ENCODE peak calls at places on chromosomes 12 and 14, in six cellular contexts. B, T, X, C, W and O are unnamed samples.
A peak's percentile ranks its signal among the peaks of the same experiment; 100 is the strongest.

GRCh38 chr12:29818925-29819324 is 35.2 kb upstream of the TMTC1 start:
- DNase-seq in C (no peak), T (no peak), W (no peak), X (peak; percentile 22), B (peak; percentile 64), O (peak; percentile 54)

GRCh38 chr12:2344892-2345291 is 292.1 kb downstream of the CACNA1C start:
- DNase-seq in C (peak; percentile 44), X (peak; percentile 42), W (no peak), T (no peak), B (no peak), O (no peak)

GRCh38 chr14:22848391-22849164 is 12.2 kb downstream of the MMP14 start:
- DNase-seq in C (peak; percentile 92), X (peak; percentile 98), T (peak; percentile 61), B (peak; percentile 86), W (no peak), O (peak; percentile 74)

GRCh38 chr12:23722655-23723054 is 226.8 kb downstream of the SOX5 start:
- DNase-seq in W (no peak), B (no peak), T (no peak), X (no peak), C (no peak), O (no peak)

GRCh38 chr12:85405781-85406522 is 125.9 kb downstream of the ALX1 start:
- DNase-seq in T (peak; percentile 22), W (no peak), C (peak; percentile 92), X (peak; percentile 87), B (no peak), O (no peak)

GRCh38 chr12:89525002-89525823 is 617 bp upstream of the GALNT4 start:
- DNase-seq in C (peak; percentile 15), T (peak; percentile 24), X (no peak), B (peak; percentile 65), W (no peak), O (peak; percentile 35)

GRCh38 chr12:72141381-72141780 is 130.8 kb upstream of the TRHDE start:
- DNase-seq in W (no peak), T (peak; percentile 17), X (no peak), C (no peak), B (no peak), O (no peak)

GRCh38 chr12:19181666-19182426 is 52.3 kb downstream of the PLEKHA5 start:
- DNase-seq in C (no peak), X (peak; percentile 41), B (no peak), W (no peak), T (no peak), O (no peak)

GRCh38 chr12:117646595-117646994 is 285.2 kb upstream of the NOS1 start:
- DNase-seq in B (no peak), X (no peak), T (no peak), C (no peak), W (no peak), O (no peak)

GRCh38 chr14:33587761-33588160 is 363.1 kb downstream of the EGLN3 start:
- DNase-seq in X (no peak), T (no peak), B (no peak), C (peak; percentile 18), W (no peak), O (no peak)

GRCh38 chr14:49892301-49892635 is 614 bp upstream of the ARF6 start:
- DNase-seq in B (no peak), W (no peak), C (peak; percentile 84), T (peak; percentile 76), X (peak; percentile 93), O (peak; percentile 72)

GRCh38 chr12:6950401-6950801 is 755 bp upstream of the PTPN6 start:
- DNase-seq in W (no peak), T (no peak), B (no peak), C (no peak), X (no peak), O (no peak)

GRCh38 chr12:113961921-113962710 is 4.0 kb downstream of the RBM19 start:
- DNase-seq in X (peak; percentile 34), W (no peak), T (peak; percentile 24), C (peak; percentile 37), B (no peak), O (no peak)

GRCh38 chr14:50318031-50318626 is 6.0 kb downstream of the DMAC2L start:
- DNase-seq in T (no peak), B (no peak), C (peak; percentile 62), W (no peak), X (peak; percentile 65), O (no peak)

GRCh38 chr14:60632257-60632656 is 17.0 kb downstream of the SIX1 start:
- DNase-seq in X (no peak), T (no peak), C (no peak), W (no peak), B (no peak), O (no peak)

GRCh38 chr14:33676135-33676566 is 274.7 kb downstream of the EGLN3 start:
- DNase-seq in B (peak; percentile 63), C (no peak), X (peak; percentile 74), T (peak; percentile 69), W (peak; percentile 8), O (peak; percentile 54)

GRCh38 chr14:28653521-28653920 is 113.1 kb upstream of the FOXG1 start:
- DNase-seq in X (no peak), T (no peak), B (no peak), C (no peak), W (no peak), O (no peak)

GRCh38 chr12:113506867-113507266 is 35.2 kb upstream of the LHX5 start:
- DNase-seq in T (no peak), W (no peak), X (no peak), B (no peak), C (no peak), O (no peak)

GRCh38 chr12:80714055-80714454 is 2.7 kb upstream of the MYF5 start:
- DNase-seq in X (peak; percentile 32), B (peak; percentile 66), W (no peak), T (no peak), C (no peak), O (no peak)

GRCh38 chr12:80712866-80713265 is 3.8 kb upstream of the MYF5 start:
- DNase-seq in W (no peak), B (no peak), T (no peak), X (no peak), C (no peak), O (no peak)

GRCh38 chr12:80714846-80715245 is 1.9 kb upstream of the MYF5 start:
- DNase-seq in T (no peak), X (no peak), B (no peak), W (no peak), C (no peak), O (no peak)

GRCh38 chr12:80711866-80712265 is 4.4 kb downstream of the MYF6 start:
- DNase-seq in W (no peak), B (no peak), C (no peak), T (no peak), X (no peak), O (no peak)

GRCh38 chr12:80713419-80713818 is 3.3 kb upstream of the MYF5 start:
- DNase-seq in B (no peak), C (no peak), W (no peak), T (no peak), X (no peak), O (no peak)
- H3K4me3 ChIP-seq in B (peak overlapping the region; percentile 62), C (no peak overlapping the region), W (peak overlapping the region; percentile 43), T (no peak overlapping the region), X (no peak overlapping the region), O (peak overlapping the region; percentile 39)

GRCh38 chr12:62631531-62632520 is 165.2 kb downstream of the MON2 start:
- DNase-seq in B (peak; percentile 68), X (peak; percentile 91), C (peak; percentile 96), W (no peak), T (peak; percentile 81), O (peak; percentile 69)

GRCh38 chr12:62629971-62630739 is 163.5 kb downstream of the MON2 start:
- DNase-seq in W (no peak), B (no peak), X (no peak), T (no peak), C (no peak), O (no peak)

GRCh38 chr12:62629413-62629812 is 162.8 kb downstream of the MON2 start:
- DNase-seq in X (no peak), C (no peak), T (no peak), W (peak; percentile 59), B (no peak), O (no peak)

GRCh38 chr12:62635630-62636029 is 169.0 kb downstream of the MON2 start:
- DNase-seq in W (no peak), T (no peak), X (no peak), B (no peak), C (no peak), O (no peak)

DNA sequence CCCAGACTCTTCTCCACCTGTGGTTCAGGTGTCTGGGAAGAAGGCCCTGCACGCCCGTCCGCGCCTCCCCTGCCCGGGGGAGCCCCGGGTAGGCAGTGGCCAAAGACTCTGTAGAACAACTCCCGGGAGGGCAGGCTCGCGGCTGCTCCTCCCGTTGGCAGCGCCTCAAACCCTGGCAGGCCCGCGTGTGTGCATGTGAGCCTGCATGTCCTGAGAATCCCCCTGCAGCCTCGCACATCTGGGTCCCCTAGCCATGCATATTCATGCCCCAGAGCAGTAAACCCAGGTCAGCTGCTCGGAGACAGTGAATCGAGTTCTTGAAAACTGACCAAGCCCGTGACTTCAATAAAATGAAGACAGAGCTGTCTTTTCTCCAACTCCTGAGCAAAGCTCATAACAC is 165.9 kb downstream of the MON2 start:
- DNase-seq in W (no peak), C (peak; percentile 89), T (no peak), X (peak; percentile 65), B (peak; percentile 71), O (peak; percentile 41)
- H3K4me3 ChIP-seq in W (no peak overlapping the region), C (peak overlapping the region; percentile 28), T (peak overlapping the region; percentile 63), X (peak overlapping the region; percentile 23), B (peak overlapping the region; percentile 73), O (peak overlapping the region; percentile 49)

DNA sequence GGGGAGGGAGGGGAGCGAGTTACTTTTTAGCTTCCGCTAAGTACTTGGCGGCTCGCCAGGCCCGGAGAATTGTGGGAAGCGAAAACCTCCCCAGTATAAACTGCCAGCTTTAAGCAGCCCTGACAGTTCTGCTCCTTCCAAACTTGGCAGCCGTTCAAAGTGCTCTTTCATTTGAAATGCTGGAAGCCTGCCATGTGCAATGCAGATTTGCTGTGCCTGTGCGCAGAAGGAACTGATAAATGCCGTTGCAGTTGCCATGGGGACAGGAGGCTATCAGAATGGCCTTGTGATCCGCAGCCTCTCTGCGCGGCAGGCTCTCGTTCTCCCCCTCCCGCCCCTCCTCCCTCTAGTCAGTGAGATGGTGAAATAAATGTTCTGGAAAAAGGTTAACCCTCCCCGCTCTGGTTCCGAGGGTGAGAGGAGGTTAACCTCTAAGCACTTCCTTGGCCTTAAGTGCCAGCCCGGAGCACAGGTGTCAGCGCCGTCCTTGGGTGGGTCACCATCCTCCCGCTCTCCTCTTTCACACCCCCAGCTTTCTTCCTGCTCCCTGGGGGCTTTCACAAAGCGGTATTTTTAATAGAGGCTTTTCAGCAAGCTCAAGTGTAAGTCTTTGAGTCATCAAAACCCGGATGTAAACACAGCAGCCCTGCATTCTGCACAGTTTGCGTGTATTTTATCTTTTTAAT is 11.9 kb upstream of the IRF2BPL start:
- DNase-seq in B (peak; percentile 99), C (peak; percentile 96), X (peak; percentile 100), W (peak; percentile 59), T (peak; percentile 100), O (peak; percentile 100)
- H3K4me3 ChIP-seq in B (peak overlapping the region; percentile 62), C (peak overlapping the region; percentile 42), X (peak overlapping the region; percentile 12), W (peak overlapping the region; percentile 35), T (peak overlapping the region; percentile 35), O (peak overlapping the region; percentile 37)

GRCh38 chr12:109542014-109542413 is 31.3 kb downstream of the MMAB start:
- DNase-seq in X (peak; percentile 42), C (peak; percentile 43), W (no peak), T (peak; percentile 64), B (no peak), O (no peak)

GRCh38 chr12:109542876-109543275 is 30.4 kb downstream of the MMAB start:
- DNase-seq in X (no peak), C (peak; percentile 29), B (no peak), T (no peak), W (no peak), O (no peak)

GRCh38 chr12:109539508-109539907 is 33.8 kb downstream of the MMAB start:
- DNase-seq in C (peak; percentile 25), X (peak; percentile 21), B (no peak), T (peak; percentile 40), W (no peak), O (no peak)

GRCh38 chr12:109541412-109541725 is 31.9 kb downstream of the MMAB start:
- DNase-seq in B (no peak), T (no peak), X (no peak), W (no peak), C (peak; percentile 44), O (no peak)

GRCh38 chr12:109540526-109541411 is 32.5 kb downstream of the MMAB start:
- DNase-seq in X (no peak), B (no peak), W (no peak), C (no peak), T (no peak), O (no peak)
- H3K4me3 ChIP-seq in X (no peak overlapping the region), B (no peak overlapping the region), W (no peak overlapping the region), C (no peak overlapping the region), T (no peak overlapping the region), O (no peak overlapping the region)